ENCODE peak calls at places on chromosomes 2 and 18, in seven cellular contexts. One of them, this sample, is unnamed.

GRCh38 chr2:41355794-41356193 is 692.0 kb upstream of the PKDCC start:
- DNase-seq in cardiac muscle cell: no peak
- DNase-seq in fibroblast of lung: no peak
- DNase-seq in AG04449: no peak
- DNase-seq in thoracic aorta: no peak
- DNase-seq in astrocyte of the spinal cord: no peak
- DNase-seq in epithelial cell of esophagus: no peak
- DNase-seq in this sample: no peak

GRCh38 chr2:75729861-75730260 is 19.1 kb upstream of the GCFC2 start:
- DNase-seq in cardiac muscle cell: peak; percentile 23
- DNase-seq in fibroblast of lung: no peak
- DNase-seq in AG04449: no peak
- DNase-seq in thoracic aorta: no peak
- DNase-seq in astrocyte of the spinal cord: peak; percentile 4
- DNase-seq in epithelial cell of esophagus: peak; percentile 26
- DNase-seq in this sample: no peak

GRCh38 chr18:3093624-3094354 is 80.8 kb upstream of the LPIN2 start:
- DNase-seq in cardiac muscle cell: no peak
- DNase-seq in fibroblast of lung: no peak
- DNase-seq in AG04449: no peak
- DNase-seq in thoracic aorta: no peak
- DNase-seq in astrocyte of the spinal cord: no peak
- DNase-seq in epithelial cell of esophagus: no peak
- DNase-seq in this sample: no peak

GRCh38 chr2:85997016-85997970 is 108.4 kb downstream of the POLR1A start:
- DNase-seq in cardiac muscle cell: peak; percentile 76
- DNase-seq in fibroblast of lung: peak; percentile 63
- DNase-seq in AG04449: peak; percentile 24
- DNase-seq in thoracic aorta: no peak
- DNase-seq in astrocyte of the spinal cord: peak; percentile 19
- DNase-seq in epithelial cell of esophagus: no peak
- DNase-seq in this sample: no peak

GRCh38 chr2:219249203-219249980 is 3.7 kb upstream of the TUBA4B start:
- DNase-seq in cardiac muscle cell: peak; percentile 95
- DNase-seq in fibroblast of lung: peak; percentile 70
- DNase-seq in AG04449: no peak
- DNase-seq in thoracic aorta: peak; percentile 81
- DNase-seq in astrocyte of the spinal cord: peak; percentile 68
- DNase-seq in epithelial cell of esophagus: peak; percentile 99
- DNase-seq in this sample: no peak

GRCh38 chr2:42613281-42614064 is 45.0 kb downstream of the MTA3 start:
- DNase-seq in cardiac muscle cell: peak; percentile 33
- DNase-seq in fibroblast of lung: peak; percentile 31
- DNase-seq in AG04449: no peak
- DNase-seq in thoracic aorta: no peak
- DNase-seq in astrocyte of the spinal cord: no peak
- DNase-seq in epithelial cell of esophagus: no peak
- DNase-seq in this sample: no peak

GRCh38 chr2:240319855-240320560 is 115.5 kb upstream of the GPC1 start:
- DNase-seq in cardiac muscle cell: peak; percentile 91
- DNase-seq in fibroblast of lung: peak; percentile 98
- DNase-seq in AG04449: peak; percentile 33
- DNase-seq in thoracic aorta: peak; percentile 15
- DNase-seq in astrocyte of the spinal cord: peak; percentile 94
- DNase-seq in epithelial cell of esophagus: peak; percentile 79
- DNase-seq in this sample: no peak

GRCh38 chr18:61992923-61993322 is 100.1 kb upstream of the RNF152 start:
- DNase-seq in cardiac muscle cell: peak; percentile 76
- DNase-seq in fibroblast of lung: peak; percentile 83
- DNase-seq in AG04449: peak; percentile 46
- DNase-seq in thoracic aorta: no peak
- DNase-seq in astrocyte of the spinal cord: peak; percentile 77
- DNase-seq in epithelial cell of esophagus: peak; percentile 50
- DNase-seq in this sample: no peak

GRCh38 chr2:216352653-216353270 is 19.5 kb downstream of the MARCHF4 start:
- DNase-seq in cardiac muscle cell: no peak
- DNase-seq in fibroblast of lung: peak; percentile 55
- DNase-seq in AG04449: no peak
- DNase-seq in thoracic aorta: no peak
- DNase-seq in astrocyte of the spinal cord: no peak
- DNase-seq in epithelial cell of esophagus: no peak
- DNase-seq in this sample: no peak

GRCh38 chr2:6372317-6372903 is 493.3 kb downstream of the CMPK2 start:
- DNase-seq in cardiac muscle cell: no peak
- DNase-seq in fibroblast of lung: peak; percentile 98
- DNase-seq in AG04449: peak; percentile 90
- DNase-seq in thoracic aorta: no peak
- DNase-seq in astrocyte of the spinal cord: peak; percentile 85
- DNase-seq in epithelial cell of esophagus: peak; percentile 67
- DNase-seq in this sample: no peak

GRCh38 chr2:190216829-190217228 is 102.8 kb downstream of the HIBCH start:
- DNase-seq in cardiac muscle cell: peak; percentile 3
- DNase-seq in fibroblast of lung: no peak
- DNase-seq in AG04449: no peak
- DNase-seq in thoracic aorta: no peak
- DNase-seq in astrocyte of the spinal cord: peak; percentile 11
- DNase-seq in epithelial cell of esophagus: no peak
- DNase-seq in this sample: no peak

GRCh38 chr2:46937457-46937856 is 21.9 kb upstream of the MCFD2 start:
- DNase-seq in cardiac muscle cell: no peak
- DNase-seq in fibroblast of lung: no peak
- DNase-seq in AG04449: no peak
- DNase-seq in thoracic aorta: no peak
- DNase-seq in astrocyte of the spinal cord: no peak
- DNase-seq in epithelial cell of esophagus: no peak
- DNase-seq in this sample: no peak

GRCh38 chr18:23970161-23971153 is 44.1 kb upstream of the TTC39C start:
- DNase-seq in cardiac muscle cell: no peak
- DNase-seq in fibroblast of lung: no peak
- DNase-seq in AG04449: no peak
- DNase-seq in thoracic aorta: no peak
- DNase-seq in astrocyte of the spinal cord: no peak
- DNase-seq in epithelial cell of esophagus: no peak
- DNase-seq in this sample: no peak

GRCh38 chr2:83594841-83595720 is 864.0 kb downstream of the SUCLG1 start:
- DNase-seq in cardiac muscle cell: no peak
- DNase-seq in fibroblast of lung: peak; percentile 0
- DNase-seq in AG04449: peak; percentile 75
- DNase-seq in thoracic aorta: no peak
- DNase-seq in astrocyte of the spinal cord: no peak
- DNase-seq in epithelial cell of esophagus: no peak
- DNase-seq in this sample: no peak

GRCh38 chr2:49332415-49332814 is 178.1 kb upstream of the FSHR start:
- DNase-seq in cardiac muscle cell: peak; percentile 29
- DNase-seq in fibroblast of lung: no peak
- DNase-seq in AG04449: no peak
- DNase-seq in thoracic aorta: no peak
- DNase-seq in astrocyte of the spinal cord: no peak
- DNase-seq in epithelial cell of esophagus: no peak
- DNase-seq in this sample: no peak

GRCh38 chr2:60480089-60480773 is 73.2 kb downstream of the BCL11A start:
- DNase-seq in cardiac muscle cell: no peak
- DNase-seq in fibroblast of lung: no peak
- DNase-seq in AG04449: no peak
- DNase-seq in thoracic aorta: no peak
- DNase-seq in astrocyte of the spinal cord: no peak
- DNase-seq in epithelial cell of esophagus: no peak
- DNase-seq in this sample: no peak

GRCh38 chr18:27723168-27723567 is 453.8 kb downstream of the CDH2 start:
- DNase-seq in cardiac muscle cell: peak; percentile 1
- DNase-seq in fibroblast of lung: peak; percentile 32
- DNase-seq in AG04449: no peak
- DNase-seq in thoracic aorta: no peak
- DNase-seq in astrocyte of the spinal cord: peak; percentile 33
- DNase-seq in epithelial cell of esophagus: no peak
- DNase-seq in this sample: no peak

GRCh38 chr2:221103930-221104329 is 468.2 kb downstream of the EPHA4 start:
- DNase-seq in cardiac muscle cell: peak; percentile 19
- DNase-seq in fibroblast of lung: peak; percentile 14
- DNase-seq in AG04449: no peak
- DNase-seq in thoracic aorta: no peak
- DNase-seq in astrocyte of the spinal cord: no peak
- DNase-seq in epithelial cell of esophagus: no peak
- DNase-seq in this sample: no peak

GRCh38 chr2:54534625-54535024 is 78.5 kb downstream of the SPTBN1 start:
- DNase-seq in cardiac muscle cell: no peak
- DNase-seq in fibroblast of lung: no peak
- DNase-seq in AG04449: no peak
- DNase-seq in thoracic aorta: no peak
- DNase-seq in astrocyte of the spinal cord: no peak
- DNase-seq in epithelial cell of esophagus: peak; percentile 63
- DNase-seq in this sample: no peak

GRCh38 chr2:156394033-156394741 is 42.0 kb upstream of the GPD2 start:
- DNase-seq in cardiac muscle cell: no peak
- DNase-seq in fibroblast of lung: no peak
- DNase-seq in AG04449: no peak
- DNase-seq in thoracic aorta: no peak
- DNase-seq in astrocyte of the spinal cord: no peak
- DNase-seq in epithelial cell of esophagus: no peak
- DNase-seq in this sample: no peak

GRCh38 chr2:85445316-85446295 is 27.1 kb downstream of the SH2D6 start:
- DNase-seq in cardiac muscle cell: peak; percentile 85
- DNase-seq in fibroblast of lung: peak; percentile 61
- DNase-seq in AG04449: peak; percentile 50
- DNase-seq in thoracic aorta: no peak
- DNase-seq in astrocyte of the spinal cord: peak; percentile 72
- DNase-seq in epithelial cell of esophagus: peak; percentile 49
- DNase-seq in this sample: no peak

GRCh38 chr2:230411484-230412368 is 4.3 kb upstream of the SP100 start:
- DNase-seq in cardiac muscle cell: peak; percentile 72
- DNase-seq in fibroblast of lung: peak; percentile 57
- DNase-seq in AG04449: no peak
- DNase-seq in thoracic aorta: no peak
- DNase-seq in astrocyte of the spinal cord: peak; percentile 68
- DNase-seq in epithelial cell of esophagus: peak; percentile 43
- DNase-seq in this sample: peak; percentile 40

GRCh38 chr2:15582645-15583340 is 8.9 kb upstream of the DDX1 start:
- DNase-seq in cardiac muscle cell: no peak
- DNase-seq in fibroblast of lung: no peak
- DNase-seq in AG04449: no peak
- DNase-seq in thoracic aorta: no peak
- DNase-seq in astrocyte of the spinal cord: no peak
- DNase-seq in epithelial cell of esophagus: no peak
- DNase-seq in this sample: no peak

GRCh38 chr18:10056506-10056905 is 142.7 kb downstream of the VAPA start:
- DNase-seq in cardiac muscle cell: no peak
- DNase-seq in fibroblast of lung: no peak
- DNase-seq in AG04449: no peak
- DNase-seq in thoracic aorta: no peak
- DNase-seq in astrocyte of the spinal cord: no peak
- DNase-seq in epithelial cell of esophagus: no peak
- DNase-seq in this sample: no peak

GRCh38 chr2:168432565-168433186 is 23.4 kb upstream of the CERS6 start:
- DNase-seq in cardiac muscle cell: no peak
- DNase-seq in fibroblast of lung: no peak
- DNase-seq in AG04449: no peak
- DNase-seq in thoracic aorta: no peak
- DNase-seq in astrocyte of the spinal cord: no peak
- DNase-seq in epithelial cell of esophagus: no peak
- DNase-seq in this sample: no peak

DNA sequence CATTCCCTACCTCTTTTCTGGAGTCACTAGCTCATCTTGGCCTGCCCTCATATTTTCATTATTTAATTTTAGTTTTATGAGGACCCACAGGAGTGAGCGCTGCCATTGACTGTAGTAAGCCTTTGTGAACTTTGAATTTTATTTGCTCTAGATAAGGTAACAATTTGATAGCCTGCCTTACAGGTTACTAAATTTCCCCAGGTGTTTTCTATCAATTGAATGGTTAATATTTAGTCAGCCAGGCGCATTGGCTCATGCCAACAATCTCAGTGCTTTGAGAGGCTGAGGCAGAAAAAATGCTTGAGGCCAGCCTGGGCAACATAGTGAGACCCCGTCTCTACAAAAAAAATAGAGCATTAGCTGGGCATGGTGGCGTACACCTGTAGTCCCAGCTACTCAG is 50.2 kb downstream of the DAW1 start:
- DNase-seq in cardiac muscle cell: no peak
- DNase-seq in fibroblast of lung: no peak
- DNase-seq in AG04449: no peak
- DNase-seq in thoracic aorta: no peak
- DNase-seq in astrocyte of the spinal cord: no peak
- DNase-seq in epithelial cell of esophagus: no peak
- DNase-seq in this sample: no peak
- TF ChIP-seq CTCF in cardiac muscle cell: no peak
- TF ChIP-seq CTCF in fibroblast of lung: no peak
- TF ChIP-seq CTCF in AG04449: no peak
- TF ChIP-seq CTCF in thoracic aorta: no peak
- TF ChIP-seq CTCF in astrocyte of the spinal cord: no peak
- TF ChIP-seq CTCF in epithelial cell of esophagus: no peak
- TF ChIP-seq CTCF in this sample: no peak

GRCh38 chr2:112118148-112118547 is 20.0 kb upstream of the FBLN7 start:
- DNase-seq in cardiac muscle cell: no peak
- DNase-seq in fibroblast of lung: no peak
- DNase-seq in AG04449: no peak
- DNase-seq in thoracic aorta: no peak
- DNase-seq in astrocyte of the spinal cord: no peak
- DNase-seq in epithelial cell of esophagus: no peak
- DNase-seq in this sample: no peak
- TF ChIP-seq CTCF in cardiac muscle cell: no peak
- TF ChIP-seq CTCF in fibroblast of lung: no peak
- TF ChIP-seq CTCF in AG04449: no peak
- TF ChIP-seq CTCF in thoracic aorta: no peak
- TF ChIP-seq CTCF in astrocyte of the spinal cord: peak; percentile 3
- TF ChIP-seq CTCF in epithelial cell of esophagus: peak; percentile 17
- TF ChIP-seq CTCF in this sample: peak; percentile 30

GRCh38 chr18:46675112-46675511 is 18.1 kb upstream of the LOXHD1 start:
- DNase-seq in cardiac muscle cell: no peak
- DNase-seq in fibroblast of lung: no peak
- DNase-seq in AG04449: no peak
- DNase-seq in thoracic aorta: no peak
- DNase-seq in astrocyte of the spinal cord: no peak
- DNase-seq in epithelial cell of esophagus: no peak
- DNase-seq in this sample: no peak

GRCh38 chr18:46678785-46679404 is 21.9 kb upstream of the LOXHD1 start:
- DNase-seq in cardiac muscle cell: no peak
- DNase-seq in fibroblast of lung: no peak
- DNase-seq in AG04449: no peak
- DNase-seq in thoracic aorta: no peak
- DNase-seq in astrocyte of the spinal cord: no peak
- DNase-seq in epithelial cell of esophagus: no peak
- DNase-seq in this sample: no peak

GRCh38 chr18:46676162-46676830 is 19.3 kb upstream of the LOXHD1 start:
- DNase-seq in cardiac muscle cell: peak; percentile 11
- DNase-seq in fibroblast of lung: peak; percentile 71
- DNase-seq in AG04449: no peak
- DNase-seq in thoracic aorta: no peak
- DNase-seq in astrocyte of the spinal cord: peak; percentile 72
- DNase-seq in epithelial cell of esophagus: peak; percentile 21
- DNase-seq in this sample: no peak

GRCh38 chr18:46679846-46680598 is 23.0 kb upstream of the LOXHD1 start:
- DNase-seq in cardiac muscle cell: no peak
- DNase-seq in fibroblast of lung: no peak
- DNase-seq in AG04449: no peak
- DNase-seq in thoracic aorta: no peak
- DNase-seq in astrocyte of the spinal cord: no peak
- DNase-seq in epithelial cell of esophagus: no peak
- DNase-seq in this sample: no peak

GRCh38 chr18:46677609-46678470 is 20.8 kb upstream of the LOXHD1 start:
- DNase-seq in cardiac muscle cell: no peak
- DNase-seq in fibroblast of lung: peak; percentile 20
- DNase-seq in AG04449: no peak
- DNase-seq in thoracic aorta: no peak
- DNase-seq in astrocyte of the spinal cord: no peak
- DNase-seq in epithelial cell of esophagus: peak; percentile 17
- DNase-seq in this sample: no peak
- TF ChIP-seq CTCF in cardiac muscle cell: no peak
- TF ChIP-seq CTCF in fibroblast of lung: no peak
- TF ChIP-seq CTCF in AG04449: no peak
- TF ChIP-seq CTCF in thoracic aorta: no peak
- TF ChIP-seq CTCF in astrocyte of the spinal cord: peak; percentile 27
- TF ChIP-seq CTCF in epithelial cell of esophagus: no peak
- TF ChIP-seq CTCF in this sample: no peak

GRCh38 chr2:118169359-118170005 is 81.2 kb downstream of the INSIG2 start:
- DNase-seq in cardiac muscle cell: no peak
- DNase-seq in fibroblast of lung: no peak
- DNase-seq in AG04449: no peak
- DNase-seq in thoracic aorta: no peak
- DNase-seq in astrocyte of the spinal cord: no peak
- DNase-seq in epithelial cell of esophagus: peak; percentile 9
- DNase-seq in this sample: no peak
- TF ChIP-seq CTCF in cardiac muscle cell: no peak
- TF ChIP-seq CTCF in fibroblast of lung: no peak
- TF ChIP-seq CTCF in AG04449: no peak
- TF ChIP-seq CTCF in thoracic aorta: no peak
- TF ChIP-seq CTCF in astrocyte of the spinal cord: no peak
- TF ChIP-seq CTCF in epithelial cell of esophagus: no peak
- TF ChIP-seq CTCF in this sample: no peak